ENCODE peak calls at places on chromosomes 6 and 20, in five cellular contexts. V is LHCN-M2, T is kidney glomerular epithelial cell, L is neuronal stem cell, W is psoas muscle. O is an unnamed sample.

GRCh38 chr6:88492824-88493223 is 326.7 kb upstream of the CNR1 start:
- DNase-seq in T (no peak), L (no peak), V (peak), W (no peak), O (no peak)

GRCh38 chr6:152401978-152402377 is 235.2 kb downstream of the SYNE1 start:
- DNase-seq in W (no peak), T (peak), L (no peak), V (peak), O (peak)

GRCh38 chr6:125789576-125790402 is 971 bp upstream of the NCOA7 start:
- DNase-seq in T (no peak), L (peak), W (peak), V (peak), O (no peak)

GRCh38 chr6:134216304-134217029 is 101.4 kb downstream of the SGK1 start:
- DNase-seq in T (no peak), W (no peak), L (no peak), V (no peak), O (no peak)

GRCh38 chr20:32792316-32792715 is 27.4 kb upstream of the MAPRE1 start:
- DNase-seq in V (peak), W (peak), T (peak), L (peak), O (peak)

GRCh38 chr6:48429021-48429420 is 318.0 kb upstream of the PTCHD4 start:
- DNase-seq in T (no peak), L (no peak), V (peak), W (no peak), O (peak)

GRCh38 chr20:63317061-63317460 is 24.1 kb downstream of the COL20A1 start:
- DNase-seq in V (no peak), W (no peak), T (no peak), L (no peak), O (no peak)

GRCh38 chr6:83117802-83118201 is 50.3 kb downstream of the DOP1A start:
- DNase-seq in T (no peak), L (no peak), W (no peak), V (no peak), O (no peak)

GRCh38 chr6:24908555-24908954 is 27.2 kb downstream of the RIPOR2 start:
- DNase-seq in T (no peak), W (no peak), L (no peak), V (no peak), O (no peak)

GRCh38 chr20:12816009-12816408 is 192.8 kb upstream of the SPTLC3 start:
- DNase-seq in V (no peak), T (no peak), W (no peak), L (no peak), O (no peak)

GRCh38 chr6:85135376-85136094 is 314.3 kb upstream of the NT5E start:
- DNase-seq in W (no peak), T (no peak), L (no peak), V (peak), O (no peak)

GRCh38 chr6:33091957-33092356 is 16.2 kb downstream of the HLA-DPB1 start:
- DNase-seq in W (no peak), V (no peak), T (no peak), L (no peak), O (peak)

GRCh38 chr20:57686931-57687652 is 22.7 kb downstream of the PMEPA1 start:
- DNase-seq in V (no peak), W (no peak), T (no peak), L (no peak), O (no peak)

GRCh38 chr6:106369739-106370138 is 9.2 kb downstream of the CRYBG1 start:
- DNase-seq in T (no peak), W (no peak), V (no peak), L (no peak), O (no peak)

GRCh38 chr6:143598466-143599080 is 79.2 kb upstream of the PHACTR2 start:
- DNase-seq in W (no peak), L (no peak), T (no peak), V (no peak), O (no peak)

GRCh38 chr20:54123587-54124180 is 50.1 kb downstream of the CYP24A1 start:
- DNase-seq in L (no peak), V (peak), W (no peak), T (peak), O (peak)

GRCh38 chr6:83429857-83430605 is 820 bp downstream of the ME1 start:
- DNase-seq in V (peak), L (peak), T (peak), W (no peak), O (peak)

GRCh38 chr6:2804516-2804915 is 37.1 kb downstream of the SERPINB1 start:
- DNase-seq in V (no peak), T (no peak), L (no peak), W (no peak), O (no peak)

GRCh38 chr6:69953491-69953890 is 87.1 kb downstream of the COL19A1 start:
- DNase-seq in W (no peak), L (no peak), V (peak), T (no peak), O (no peak)

GRCh38 chr6:138428943-138429616 is 25.1 kb downstream of the HEBP2 start:
- DNase-seq in V (peak), T (peak), L (peak), W (no peak), O (peak)

GRCh38 chr6:150755524-150755923 is 110.0 kb upstream of the MTHFD1L start:
- DNase-seq in L (no peak), V (no peak), W (no peak), T (no peak), O (no peak)

GRCh38 chr6:152642578-152643375 is 5.6 kb upstream of the SYNE1 start:
- DNase-seq in V (peak), L (peak), T (peak), W (peak), O (peak)

GRCh38 chr20:38932457-38933120 is 6.4 kb downstream of the FAM83D start:
- DNase-seq in V (peak), L (no peak), T (no peak), W (no peak), O (no peak)